ENCODE peak calls at places on chromosomes 16 and 17, in four cellular contexts. One of them, this sample, is unnamed.

GRCh38 chr17:538096-538973 is 176.3 kb downstream of the VPS53 start:
- DNase-seq in lower leg skin: no peak
- DNase-seq in AG09309: peak
- DNase-seq in heart left ventricle: no peak
- DNase-seq in this sample: no peak

GRCh38 chr17:51166987-51167931 is 1.0 kb downstream of the NME2 start:
- DNase-seq in lower leg skin: no peak
- DNase-seq in AG09309: no peak
- DNase-seq in heart left ventricle: peak
- DNase-seq in this sample: no peak

GRCh38 chr17:49998836-49999511 is 4.0 kb upstream of the DLX3 start:
- DNase-seq in lower leg skin: no peak
- DNase-seq in AG09309: no peak
- DNase-seq in heart left ventricle: no peak
- DNase-seq in this sample: no peak

GRCh38 chr17:6995500-6996255 is at the start of gene ALOX12:
- DNase-seq in lower leg skin: peak
- DNase-seq in AG09309: no peak
- DNase-seq in heart left ventricle: no peak
- DNase-seq in this sample: no peak

GRCh38 chr17:11309033-11309432 is 68.0 kb downstream of the SHISA6 start:
- DNase-seq in lower leg skin: no peak
- DNase-seq in AG09309: no peak
- DNase-seq in heart left ventricle: no peak
- DNase-seq in this sample: no peak

GRCh38 chr17:68832140-68832871 is 122.9 kb downstream of the ABCA8 start:
- DNase-seq in lower leg skin: peak
- DNase-seq in AG09309: no peak
- DNase-seq in heart left ventricle: peak
- DNase-seq in this sample: no peak

GRCh38 chr16:87742781-87743490 is 22.9 kb downstream of the KLHDC4 start:
- DNase-seq in lower leg skin: no peak
- DNase-seq in AG09309: no peak
- DNase-seq in heart left ventricle: no peak
- DNase-seq in this sample: no peak

GRCh38 chr17:21286771-21287702 is 2.5 kb downstream of the MAP2K3 start:
- DNase-seq in lower leg skin: no peak
- DNase-seq in AG09309: no peak
- DNase-seq in heart left ventricle: no peak
- DNase-seq in this sample: no peak

DNA sequence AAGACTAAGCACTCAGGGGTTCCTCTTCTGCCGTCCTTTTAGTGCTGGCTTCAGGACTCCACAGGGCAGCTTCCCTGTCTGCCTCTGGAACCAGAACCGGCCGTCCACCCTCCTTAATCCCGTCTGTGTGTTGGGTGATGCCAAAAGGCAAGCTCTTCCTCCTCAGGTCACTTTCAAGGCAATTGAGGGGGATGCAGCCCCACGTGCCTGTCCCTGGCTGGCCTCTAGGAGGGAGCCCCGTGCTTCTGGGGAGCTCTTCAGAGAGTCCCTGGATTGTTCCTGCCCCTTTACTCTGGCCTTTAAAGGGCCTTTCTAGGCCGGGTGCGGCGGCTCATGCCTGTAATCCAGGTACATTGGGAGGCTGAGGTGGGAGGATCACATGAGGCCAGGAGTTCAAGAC is 77.1 kb downstream of the CRISPLD2 start:
- DNase-seq in lower leg skin: no peak
- DNase-seq in AG09309: no peak
- DNase-seq in heart left ventricle: no peak
- DNase-seq in this sample: no peak
- TF ChIP-seq CTCF in lower leg skin: no peak
- TF ChIP-seq CTCF in AG09309: no peak
- TF ChIP-seq CTCF in heart left ventricle: no peak
- TF ChIP-seq CTCF in this sample: no peak

GRCh38 chr16:57663917-57664661 is 4.0 kb upstream of the ADGRG3 start:
- DNase-seq in lower leg skin: no peak
- DNase-seq in AG09309: no peak
- DNase-seq in heart left ventricle: no peak
- DNase-seq in this sample: no peak
- TF ChIP-seq CTCF in lower leg skin: no peak
- TF ChIP-seq CTCF in AG09309: no peak
- TF ChIP-seq CTCF in heart left ventricle: no peak
- TF ChIP-seq CTCF in this sample: no peak

DNA sequence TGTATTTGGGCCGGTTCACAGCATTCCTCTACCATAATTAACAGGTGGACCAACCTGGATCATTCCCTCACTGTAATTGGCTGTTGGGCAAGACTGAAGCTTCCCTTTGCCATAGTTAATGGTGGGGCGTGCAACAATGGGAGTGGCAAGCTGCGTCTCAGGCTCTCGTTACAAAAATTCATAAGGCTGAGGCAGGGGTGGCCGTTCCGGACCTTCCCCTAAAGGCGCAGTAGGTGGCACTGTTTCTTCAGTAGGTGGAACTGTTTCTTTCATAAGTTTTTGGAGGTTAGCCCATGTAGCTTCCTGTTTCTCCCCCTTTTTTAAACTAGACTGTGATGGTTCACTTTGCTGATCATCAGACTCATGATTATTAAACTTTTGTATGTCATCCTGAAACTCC is 17.0 kb upstream of the TMC5 start:
- DNase-seq in lower leg skin: no peak
- DNase-seq in AG09309: no peak
- DNase-seq in heart left ventricle: no peak
- DNase-seq in this sample: no peak
- TF ChIP-seq CTCF in lower leg skin: no peak
- TF ChIP-seq CTCF in AG09309: no peak
- TF ChIP-seq CTCF in heart left ventricle: no peak
- TF ChIP-seq CTCF in this sample: no peak

DNA sequence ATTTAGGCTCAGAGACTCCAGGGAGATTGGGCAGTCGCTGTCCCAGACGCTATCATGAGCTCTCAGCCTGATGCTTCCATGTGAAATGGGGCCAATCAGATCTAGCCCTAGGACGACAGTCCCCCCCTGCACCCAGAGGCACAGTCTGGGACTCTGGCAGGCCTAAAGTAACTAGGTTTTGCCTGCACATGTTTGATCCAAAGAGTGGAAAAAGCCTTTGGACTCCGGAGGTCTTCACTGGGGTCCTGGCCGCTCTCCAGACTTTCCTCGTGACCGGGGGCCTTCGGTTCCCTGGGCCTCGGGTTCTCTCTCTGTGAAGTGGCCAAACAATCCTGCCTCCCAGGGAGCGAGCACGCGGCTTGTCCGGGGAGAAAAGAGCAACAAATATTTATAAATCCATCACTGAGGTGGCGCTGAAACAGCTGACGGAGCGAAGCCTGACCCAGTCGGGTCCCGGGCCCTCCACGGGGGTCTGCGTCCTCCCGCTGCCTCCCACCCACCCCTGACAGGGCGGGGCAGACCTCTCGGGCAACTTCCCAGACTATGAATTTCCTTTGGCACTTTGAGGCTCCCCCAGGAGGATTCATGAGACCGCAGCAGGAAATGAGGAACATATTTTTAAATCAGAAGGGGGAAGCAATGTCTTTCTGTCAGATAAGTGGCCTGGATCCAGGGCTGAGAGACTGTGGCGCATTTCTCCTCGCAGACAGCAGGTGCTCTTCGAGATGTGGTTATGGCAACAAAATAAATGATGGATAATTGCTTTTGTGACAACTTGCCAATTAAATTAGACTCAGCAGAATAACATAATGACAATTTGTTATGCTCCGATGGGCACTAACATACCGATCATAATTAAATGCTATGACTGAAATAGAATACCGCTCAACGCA is 38.9 kb downstream of the MRPS23 start:
- DNase-seq in lower leg skin: no peak
- DNase-seq in AG09309: no peak
- DNase-seq in heart left ventricle: peak
- DNase-seq in this sample: no peak
- TF ChIP-seq CTCF in lower leg skin: no peak
- TF ChIP-seq CTCF in AG09309: no peak
- TF ChIP-seq CTCF in heart left ventricle: peak
- TF ChIP-seq CTCF in this sample: no peak

DNA sequence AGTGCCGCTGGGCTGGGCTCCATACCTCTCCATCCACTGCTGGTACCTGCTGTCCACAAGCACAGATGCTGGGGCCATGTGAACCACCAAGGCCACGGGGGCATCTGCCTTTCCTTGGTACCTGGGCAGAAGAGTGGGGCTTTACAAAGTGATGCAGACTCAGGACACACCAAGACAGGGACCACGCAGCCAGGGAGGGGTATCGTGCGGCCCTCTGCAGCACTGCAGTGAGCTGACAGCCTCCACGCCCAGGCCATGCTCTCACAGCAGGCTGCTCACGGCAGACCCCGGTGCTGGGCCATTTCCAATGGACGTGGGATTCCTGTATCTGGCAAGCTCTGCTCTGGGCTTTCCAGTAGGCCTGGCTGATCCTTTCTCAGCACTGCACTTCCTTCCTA is 14.4 kb downstream of the ELAC2 start:
- DNase-seq in lower leg skin: no peak
- DNase-seq in AG09309: no peak
- DNase-seq in heart left ventricle: no peak
- DNase-seq in this sample: no peak
- TF ChIP-seq CTCF in lower leg skin: no peak
- TF ChIP-seq CTCF in AG09309: no peak
- TF ChIP-seq CTCF in heart left ventricle: no peak
- TF ChIP-seq CTCF in this sample: no peak

GRCh38 chr17:67372751-67373150 is 4.3 kb upstream of the PITPNC1 start:
- DNase-seq in lower leg skin: no peak
- DNase-seq in AG09309: no peak
- DNase-seq in heart left ventricle: no peak
- DNase-seq in this sample: no peak

GRCh38 chr17:67376509-67376891 is 581 bp upstream of the PITPNC1 start:
- DNase-seq in lower leg skin: no peak
- DNase-seq in AG09309: no peak
- DNase-seq in heart left ventricle: no peak
- DNase-seq in this sample: no peak

GRCh38 chr17:67375054-67375427 is 2.0 kb upstream of the PITPNC1 start:
- DNase-seq in lower leg skin: no peak
- DNase-seq in AG09309: no peak
- DNase-seq in heart left ventricle: no peak
- DNase-seq in this sample: no peak

GRCh38 chr17:67375761-67376160 is 1.3 kb upstream of the PITPNC1 start:
- DNase-seq in lower leg skin: no peak
- DNase-seq in AG09309: no peak
- DNase-seq in heart left ventricle: no peak
- DNase-seq in this sample: no peak

GRCh38 chr17:67374329-67375053 is 2.6 kb upstream of the PITPNC1 start:
- DNase-seq in lower leg skin: peak
- DNase-seq in AG09309: no peak
- DNase-seq in heart left ventricle: peak
- DNase-seq in this sample: no peak
- TF ChIP-seq CTCF in lower leg skin: no peak
- TF ChIP-seq CTCF in AG09309: peak
- TF ChIP-seq CTCF in heart left ventricle: peak
- TF ChIP-seq CTCF in this sample: peak

This sample was measured in kidney epithelial cell.